ENCODE peak calls at places on chromosomes 16 and 17, in four cellular contexts. X is GM12878, V is A549, S is K562. O is an unnamed sample.
A peak's percentile ranks its signal among the peaks of the same experiment; 100 is the strongest.

GRCh38 chr17:3809135-3809534 is 8.1 kb upstream of the ITGAE start:
- DNase-seq in S (no peak), X (no peak), V (no peak), O (no peak)

GRCh38 chr16:9050102-9050830 is 41.2 kb upstream of the HAPSTR1 start:
- DNase-seq in V (no peak), S (peak; percentile 53), X (no peak), O (peak; percentile 52)

GRCh38 chr16:4345439-4346204 is 5.5 kb downstream of the PAM16 start:
- DNase-seq in X (no peak), S (no peak), V (no peak), O (peak; percentile 94)

GRCh38 chr17:59838196-59838911 is 54.4 kb downstream of the TUBD1 start:
- DNase-seq in S (no peak), X (no peak), V (no peak), O (no peak)

GRCh38 chr16:65875362-65876199 is 490.9 kb upstream of the CDH5 start:
- DNase-seq in V (no peak), S (no peak), X (no peak), O (no peak)

GRCh38 chr17:8965394-8966168 is at the start of gene PIK3R5:
- DNase-seq in V (no peak), X (no peak), S (peak; percentile 77), O (no peak)

GRCh38 chr16:71201054-71201453 is 29.5 kb downstream of the HYDIN start:
- DNase-seq in V (no peak), S (no peak), X (no peak), O (no peak)

GRCh38 chr17:32551186-32551955 is 64.6 kb downstream of the CDK5R1 start:
- DNase-seq in S (no peak), V (no peak), X (peak; percentile 71), O (no peak)

GRCh38 chr16:85753559-85753958 is 2.7 kb upstream of the C16orf74 start:
- DNase-seq in X (no peak), V (no peak), S (no peak), O (no peak)

GRCh38 chr16:17606460-17606859 is 135.7 kb upstream of the XYLT1 start:
- DNase-seq in X (no peak), V (no peak), S (no peak), O (no peak)
- TF ChIP-seq POLR2AphosphoS2 in X (no peak), V (no peak), S (no peak), O (no peak)

GRCh38 chr17:45333702-45334092 is 16.9 kb upstream of the MAP3K14 start:
- DNase-seq in S (no peak), V (no peak), X (no peak), O (no peak)

GRCh38 chr17:45334701-45335677 is 18.2 kb upstream of the MAP3K14 start:
- DNase-seq in V (no peak), X (no peak), S (no peak), O (no peak)

GRCh38 chr17:45332989-45333701 is 16.3 kb upstream of the MAP3K14 start:
- DNase-seq in V (no peak), S (peak; percentile 73), X (no peak), O (no peak)

GRCh38 chr17:45335721-45336120 is 18.9 kb upstream of the MAP3K14 start:
- DNase-seq in S (no peak), V (no peak), X (no peak), O (no peak)

DNA sequence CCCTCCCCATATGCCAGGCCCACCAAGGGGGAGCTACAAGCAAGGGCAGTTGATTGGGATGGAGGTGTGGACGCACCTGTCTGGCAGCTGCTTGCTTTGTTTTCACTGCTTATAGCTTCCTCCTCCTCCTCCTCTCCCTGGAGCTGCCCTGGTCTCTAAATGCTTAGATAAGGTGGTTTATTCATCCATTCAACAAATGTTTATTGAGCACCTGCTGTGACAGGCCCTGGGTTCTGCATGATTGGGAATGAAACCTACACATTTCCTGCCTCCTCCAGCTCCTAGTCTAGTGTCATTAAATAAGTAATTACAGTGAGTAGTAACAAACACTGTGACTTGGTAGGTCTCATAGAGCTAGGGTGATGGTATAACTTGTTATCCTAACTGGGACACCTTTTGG is 17.4 kb upstream of the MAP3K14 start:
- DNase-seq in V (no peak), X (no peak), S (no peak), O (no peak)
- H3K27ac ChIP-seq in V (no peak overlapping the region), X (peak overlapping the region; percentile 38), S (no peak overlapping the region), O (no peak overlapping the region)

GRCh38 chr17:75875182-75875939 is 3.0 kb downstream of the TRIM47 start:
- DNase-seq in X (no peak), S (no peak), V (no peak), O (no peak)
- TF ChIP-seq POLR2AphosphoS2 in X (no peak), S (no peak), V (no peak), O (no peak)

GRCh38 chr16:51159864-51160263 is 8.8 kb upstream of the SALL1 start:
- DNase-seq in X (no peak), V (no peak), S (no peak), O (no peak)
- H3K27ac ChIP-seq in X (no peak overlapping the region), V (no peak overlapping the region), S (no peak overlapping the region), O (no peak overlapping the region)

DNA sequence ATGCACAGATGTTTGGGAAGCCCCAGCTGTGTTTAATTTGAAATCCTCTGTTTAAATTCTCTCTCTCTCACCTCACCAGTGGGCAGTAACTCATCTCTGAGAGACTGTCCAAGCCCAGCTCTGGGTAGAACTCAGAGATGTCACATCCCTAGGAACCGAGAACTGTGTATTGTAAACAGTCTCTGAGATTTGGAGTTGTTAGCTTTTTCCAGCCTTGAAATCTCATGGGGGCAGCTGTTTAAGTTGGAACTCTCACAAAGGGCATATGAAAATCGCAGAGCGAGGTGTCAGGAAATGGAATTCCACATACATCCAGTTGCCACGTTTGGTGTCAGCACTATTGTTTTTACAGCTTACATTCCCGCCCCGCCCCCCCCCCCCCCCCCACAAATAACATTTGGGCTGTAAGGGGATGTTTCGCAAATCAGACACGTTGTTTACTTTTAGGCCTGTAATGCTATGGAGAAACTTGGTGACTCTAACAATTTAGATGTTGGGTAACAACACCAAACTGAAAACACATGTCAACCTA is 34.3 kb downstream of the VPS35L start:
- DNase-seq in V (no peak), S (no peak), X (no peak), O (peak; percentile 21)
- TF ChIP-seq POLR2AphosphoS2 in V (no peak), S (no peak), X (no peak), O (no peak)

DNA sequence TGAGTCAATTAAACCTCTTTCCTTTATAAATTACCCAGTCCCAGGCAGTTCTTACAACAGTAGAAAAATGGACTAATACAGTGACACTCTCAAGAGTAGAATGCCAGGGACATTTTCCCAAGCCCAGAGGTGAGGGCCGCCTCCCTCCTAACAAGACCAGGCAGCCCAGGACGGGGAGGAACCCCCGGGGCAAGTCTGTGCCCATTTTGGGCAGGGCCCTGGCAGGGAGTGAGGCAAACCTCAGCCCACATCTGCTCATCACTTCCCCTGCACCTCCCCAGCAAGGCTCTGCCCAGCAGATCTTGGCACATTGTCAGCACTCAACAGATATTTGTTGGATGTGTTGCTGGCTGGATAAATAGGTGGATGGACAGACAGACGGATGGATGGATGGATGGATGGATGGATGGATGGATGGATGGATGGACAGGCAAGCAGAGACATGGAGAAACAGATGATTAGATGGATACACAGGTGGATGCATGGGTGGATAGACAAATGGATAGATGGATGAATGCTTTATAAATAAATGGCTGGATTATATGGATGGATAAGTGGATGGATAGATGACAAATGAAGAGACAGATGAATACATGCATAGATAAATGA is 271.3 kb downstream of the PARN start:
- DNase-seq in V (no peak), X (no peak), S (no peak), O (no peak)
- H3K27ac ChIP-seq in V (peak overlapping the region; percentile 12), X (no peak overlapping the region), S (no peak overlapping the region), O (no peak overlapping the region)

GRCh38 chr16:46690281-46691178 is 1.1 kb downstream of the ORC6 start:
- DNase-seq in S (no peak), V (no peak), X (no peak), O (peak; percentile 79)
- TF ChIP-seq POLR2AphosphoS2 in S (no peak), V (no peak), X (no peak), O (no peak)